ENCODE peak calls at places on chromosomes 7 and 10, in six cellular contexts. G is NCI-H2107; D is HTR-8/SVneo; X is stimulated activated CD8-positive, alpha-beta memory T cell treated with anti-CD3 and anti-CD28 coated beads, Interleukin-12 subunit alpha, Interleukin-12 subunit beta, amount 100 ng/mL, for 4 hours; F is AG09319; U is KBM-7. R is an unnamed sample.

GRCh38 chr7:116601426-116601825 is 70.6 kb upstream of the MET start:
- DNase-seq in F (no peak), D (no peak), U (no peak), G (no peak), X (no peak), R (no peak)

GRCh38 chr7:134515569-134516468 is 11.5 kb upstream of the AKR1B10 start:
- DNase-seq in U (no peak), X (no peak), G (no peak), F (peak; percentile 48), D (no peak), R (peak; percentile 88)

GRCh38 chr7:39595102-39595620 is 28.2 kb upstream of the RALA start:
- DNase-seq in D (no peak), X (no peak), F (no peak), G (no peak), U (no peak), R (no peak)

GRCh38 chr7:3482147-3482921 is 181.3 kb downstream of the SDK1 start:
- DNase-seq in U (peak; percentile 13), F (no peak), G (no peak), X (no peak), D (peak; percentile 61), R (no peak)

GRCh38 chr7:2943851-2944601 is 99.6 kb downstream of the CARD11 start:
- DNase-seq in F (no peak), G (no peak), U (no peak), X (no peak), D (no peak), R (no peak)

GRCh38 chr7:39951156-39951942 is 1.3 kb downstream of the CDK13 start:
- DNase-seq in U (peak; percentile 87), D (no peak), G (peak; percentile 50), X (peak; percentile 63), F (no peak), R (no peak)

GRCh38 chr7:13090959-13091358 is 403.5 kb downstream of the ARL4A start:
- DNase-seq in X (no peak), D (no peak), F (no peak), U (no peak), G (no peak), R (no peak)

GRCh38 chr10:131678613-131679012 is 222.2 kb upstream of the PPP2R2D start:
- DNase-seq in D (no peak), G (no peak), U (no peak), X (no peak), F (no peak), R (no peak)

GRCh38 chr7:78221961-78222751 is 423.6 kb downstream of the PHTF2 start:
- DNase-seq in X (no peak), U (no peak), D (no peak), F (no peak), G (no peak), R (peak; percentile 81)

GRCh38 chr7:37160656-37161055 is 288.0 kb downstream of the ELMO1 start:
- DNase-seq in X (no peak), D (no peak), U (no peak), F (no peak), G (no peak), R (no peak)

GRCh38 chr10:62637249-62638061 is 167.1 kb upstream of the ADO start:
- DNase-seq in G (no peak), D (no peak), U (peak; percentile 63), F (no peak), X (peak; percentile 42), R (no peak)

GRCh38 chr10:27715505-27715904 is 30.1 kb downstream of the MKX start:
- DNase-seq in G (no peak), U (no peak), F (no peak), D (no peak), X (no peak), R (no peak)

GRCh38 chr7:6015917-6016652 is 7.0 kb downstream of the AIMP2 start:
- DNase-seq in D (no peak), G (peak; percentile 94), X (no peak), U (no peak), F (peak; percentile 99), R (peak; percentile 76)

GRCh38 chr10:1939016-1939415 is 201.7 kb upstream of the ADARB2 start:
- DNase-seq in X (peak; percentile 20), G (no peak), F (no peak), U (no peak), D (no peak), R (no peak)

GRCh38 chr7:44917465-44917864 is 32.1 kb upstream of the PURB start:
- DNase-seq in G (no peak), F (no peak), D (no peak), U (no peak), X (no peak), R (no peak)

GRCh38 chr7:137476937-137477336 is 133.4 kb upstream of the PTN start:
- DNase-seq in G (no peak), F (no peak), D (no peak), U (no peak), X (no peak), R (no peak)

GRCh38 chr7:155804897-155805825 is 7.1 kb downstream of the SHH start:
- DNase-seq in F (peak; percentile 5), G (no peak), U (peak; percentile 84), X (peak; percentile 17), D (peak; percentile 62), R (peak; percentile 25)

GRCh38 chr10:23047201-23048050 is 48.0 kb upstream of the MSRB2 start:
- DNase-seq in G (no peak), F (no peak), U (no peak), D (no peak), X (no peak), R (no peak)

GRCh38 chr7:15515201-15515777 is 46.5 kb downstream of the AGMO start:
- DNase-seq in U (no peak), F (no peak), G (no peak), X (no peak), D (no peak), R (no peak)

GRCh38 chr7:55087521-55087961 is 68.7 kb downstream of the EGFR start:
- DNase-seq in D (no peak), U (no peak), X (no peak), G (no peak), F (no peak), R (no peak)

GRCh38 chr7:35652124-35652523 is 42.8 kb downstream of the HERPUD2 start:
- DNase-seq in D (no peak), F (no peak), U (no peak), G (no peak), X (no peak), R (no peak)

GRCh38 chr7:39539816-39540215 is 26.4 kb upstream of the YAE1 start:
- DNase-seq in G (no peak), F (no peak), U (no peak), X (no peak), D (no peak), R (no peak)

GRCh38 chr7:70744414-70744942 is 387.5 kb upstream of the GALNT17 start:
- DNase-seq in U (no peak), D (no peak), X (no peak), F (no peak), G (no peak), R (no peak)

GRCh38 chr10:13195016-13195415 is 33.7 kb downstream of the MCM10 start:
- DNase-seq in F (no peak), U (no peak), D (no peak), G (no peak), X (no peak), R (no peak)

GRCh38 chr10:22631646-22632278 is 82.6 kb downstream of the PIP4K2A start:
- DNase-seq in U (no peak), X (no peak), D (no peak), G (no peak), F (no peak), R (no peak)

R was measured in GM04504.